ENCODE peak calls at places on chromosome 21, in five cellular contexts. Y is Calu3, O is lower lobe of right lung, R is RWPE1, A is foreskin fibroblast. Q is an unnamed sample.

GRCh38 chr21:45797338-45797737 is 153.8 kb downstream of the PCBP3 start:
- DNase-seq in A (no peak), R (no peak), O (no peak), Y (no peak), Q (no peak)

GRCh38 chr21:31108969-31109368 is 70.7 kb upstream of the KRTAP19-8 start:
- DNase-seq in A (peak), Y (no peak), R (no peak), O (no peak), Q (peak)

GRCh38 chr21:38843806-38844479 is 38.2 kb downstream of the ETS2 start:
- DNase-seq in Y (no peak), O (no peak), R (no peak), A (peak), Q (peak)

GRCh38 chr21:31905444-31906400 is 32.9 kb downstream of the HUNK start:
- DNase-seq in A (peak), Y (no peak), R (no peak), O (no peak), Q (no peak)

GRCh38 chr21:39681257-39681656 is 63.7 kb upstream of the IGSF5 start:
- DNase-seq in O (no peak), A (peak), Y (no peak), R (no peak), Q (peak)

GRCh38 chr21:15138475-15138874 is 73.7 kb upstream of the NRIP1 start:
- DNase-seq in O (no peak), A (no peak), Y (peak), R (no peak), Q (no peak)

GRCh38 chr21:46196733-46197132 is 12.5 kb upstream of the SPATC1L start:
- DNase-seq in R (no peak), O (peak), A (no peak), Y (no peak), Q (no peak)

GRCh38 chr21:31538821-31539220 is 120.7 kb upstream of the SOD1 start:
- DNase-seq in A (no peak), R (no peak), Y (no peak), O (no peak), Q (no peak)

GRCh38 chr21:36860736-36861594 is 105.5 kb downstream of the HLCS start:
- DNase-seq in A (peak), R (peak), Y (peak), O (no peak), Q (peak)

GRCh38 chr21:38816400-38816973 is 10.8 kb downstream of the ETS2 start:
- DNase-seq in R (no peak), Y (no peak), A (no peak), O (no peak), Q (no peak)

GRCh38 chr21:27258222-27258621 is 291.3 kb upstream of the ADAMTS5 start:
- DNase-seq in A (peak), R (no peak), O (no peak), Y (no peak), Q (no peak)

GRCh38 chr21:29423521-29423920 is 124.8 kb downstream of the BACH1 start:
- DNase-seq in O (no peak), R (no peak), Y (no peak), A (no peak), Q (no peak)

GRCh38 chr21:30580132-30580531 is 10.1 kb downstream of the KRTAP22-2 start:
- DNase-seq in R (no peak), A (no peak), Y (no peak), O (no peak), Q (no peak)

GRCh38 chr21:40047993-40048730 is 180.9 kb downstream of the PCP4 start:
- DNase-seq in R (no peak), Y (no peak), O (no peak), A (peak), Q (peak)

GRCh38 chr21:36155603-36156338 is 853 bp upstream of the DOP1B start:
- DNase-seq in Y (peak), R (no peak), A (no peak), O (peak), Q (peak)

GRCh38 chr21:46069166-46069565 is 28.7 kb upstream of the COL6A2 start:
- DNase-seq in Y (no peak), O (no peak), A (no peak), R (no peak), Q (no peak)

GRCh38 chr21:29299906-29300546 is 1.3 kb downstream of the BACH1 start:
- DNase-seq in A (peak), O (peak), Y (peak), R (peak), Q (peak)

GRCh38 chr21:39175154-39175553 is 8.1 kb downstream of the PSMG1 start:
- DNase-seq in R (no peak), O (no peak), A (peak), Y (no peak), Q (peak)

GRCh38 chr21:36423772-36424433 is 38.7 kb downstream of the CHAF1B start:
- DNase-seq in R (no peak), O (no peak), A (no peak), Y (no peak), Q (no peak)

GRCh38 chr21:30340714-30341573 is 3.5 kb upstream of the KRTAP27-1 start:
- DNase-seq in A (peak), R (peak), Y (peak), O (peak), Q (peak)

GRCh38 chr21:36908260-36908908 is 58.1 kb downstream of the HLCS start:
- DNase-seq in O (no peak), A (no peak), Y (no peak), R (no peak), Q (peak)

GRCh38 chr21:21731626-21732025 is 733.4 kb downstream of the NCAM2 start:
- DNase-seq in R (no peak), A (no peak), Y (no peak), O (no peak), Q (no peak)

GRCh38 chr21:38914071-38914491 is 108.4 kb downstream of the ETS2 start:
- DNase-seq in A (no peak), O (no peak), Y (no peak), R (no peak), Q (no peak)

GRCh38 chr21:41743321-41744027 is 23.4 kb downstream of the RIPK4 start:
- DNase-seq in Y (no peak), O (no peak), R (no peak), A (no peak), Q (no peak)

GRCh38 chr21:33855190-33855589 is 60.4 kb downstream of the ATP5PO start:
- DNase-seq in O (no peak), R (no peak), Y (no peak), A (no peak), Q (no peak)
- TF ChIP-seq CTCF in O (no peak), R (no peak), Y (peak), A (no peak), Q (no peak)

GRCh38 chr21:34911360-34911759 is 137.7 kb downstream of the RUNX1 start:
- DNase-seq in Y (no peak), A (no peak), O (peak), R (no peak), Q (no peak)

GRCh38 chr21:34910396-34910795 is 138.7 kb downstream of the RUNX1 start:
- DNase-seq in R (no peak), A (no peak), Y (no peak), O (peak), Q (no peak)

GRCh38 chr21:34913786-34914185 is 135.3 kb downstream of the RUNX1 start:
- DNase-seq in Y (no peak), A (peak), O (no peak), R (no peak), Q (no peak)

GRCh38 chr21:34914239-34914638 is 134.9 kb downstream of the RUNX1 start:
- DNase-seq in O (no peak), A (no peak), R (no peak), Y (no peak), Q (no peak)

GRCh38 chr21:34912022-34912933 is 136.8 kb downstream of the RUNX1 start:
- DNase-seq in Y (no peak), A (peak), R (no peak), O (no peak), Q (no peak)
- TF ChIP-seq CTCF in Y (no peak), A (no peak), R (no peak), O (no peak), Q (no peak)

DNA sequence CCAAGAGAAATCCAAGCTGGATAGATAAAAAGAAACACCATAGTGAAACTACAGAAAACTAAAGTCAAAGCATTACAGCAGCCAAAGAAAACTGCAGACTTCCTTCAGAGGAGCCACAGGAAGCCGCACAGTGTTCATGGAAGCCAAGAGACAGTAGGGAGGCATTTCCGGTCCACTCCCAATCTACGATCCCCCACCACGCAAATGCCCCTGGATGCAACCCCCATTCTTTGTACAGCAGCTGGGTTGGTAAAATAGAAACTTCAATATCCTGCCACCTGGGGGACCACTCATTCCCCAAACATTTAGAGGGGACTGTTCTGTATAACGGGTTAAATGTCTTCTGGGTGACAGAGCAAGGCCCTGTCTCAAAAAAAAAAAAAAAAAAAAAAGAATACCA is 43.9 kb upstream of the TSPEAR start:
- DNase-seq in A (peak), R (no peak), O (no peak), Y (no peak), Q (peak)
- TF ChIP-seq CTCF in A (no peak), R (no peak), O (no peak), Y (no peak), Q (peak)

GRCh38 chr21:43340491-43341348 is 86.2 kb downstream of the SIK1 start:
- DNase-seq in A (peak), O (no peak), R (peak), Y (peak), Q (peak)
- TF ChIP-seq CTCF in A (no peak), O (no peak), R (no peak), Y (no peak), Q (no peak)